ENCODE peak calls at places on chromosomes 5 and 9, in nine cellular contexts. C, L, I, F, O, B, S, M and V are unnamed samples. For H3K4me1, the result is how much of the 10 kb centered on the place peaks cover.

GRCh38 chr5:172868436-172868923 is 34.4 kb downstream of the ERGIC1 start:
- DNase-seq in C (no peak), L (no peak), I (no peak), F (no peak), O (no peak), B (peak), S (peak), M (no peak), V (no peak)

GRCh38 chr9:114047717-114048116 is 30.4 kb downstream of the AMBP start:
- DNase-seq in C (peak), L (peak), I (peak), F (peak), O (no peak), B (no peak), S (no peak), M (peak), V (peak)

GRCh38 chr9:97176206-97176605 is 131.3 kb upstream of the CCDC180 start:
- DNase-seq in C (peak), L (no peak), I (no peak), F (no peak), O (peak), B (peak), S (no peak), M (no peak), V (no peak)

GRCh38 chr5:174951151-174951780 is 226.9 kb downstream of the MSX2 start:
- DNase-seq in C (peak), L (peak), I (peak), F (peak), O (peak), B (no peak), S (peak), M (peak), V (peak)

GRCh38 chr5:68151812-68152211 is 63.7 kb upstream of the PIK3R1 start:
- DNase-seq in C (no peak), L (no peak), I (no peak), F (no peak), O (no peak), B (no peak), S (no peak), M (no peak), V (no peak)

GRCh38 chr9:89564257-89564878 is 40.4 kb upstream of the GADD45G start:
- DNase-seq in C (peak), L (no peak), I (no peak), F (no peak), O (no peak), B (no peak), S (no peak), M (peak), V (no peak)

GRCh38 chr5:109062669-109063068 is 315.0 kb downstream of the FER start:
- DNase-seq in C (no peak), L (no peak), I (no peak), F (no peak), O (no peak), B (no peak), S (peak), M (no peak), V (no peak)

GRCh38 chr9:16516887-16517286 is 353.6 kb downstream of the BNC2 start:
- DNase-seq in C (no peak), L (no peak), I (no peak), F (no peak), O (no peak), B (no peak), S (peak), M (no peak), V (no peak)

GRCh38 chr9:128294142-128294541 is 18.1 kb downstream of the SWI5 start:
- DNase-seq in C (no peak), L (no peak), I (no peak), F (no peak), O (no peak), B (no peak), S (no peak), M (no peak), V (no peak)

GRCh38 chr5:133052317-133053175 is 733 bp downstream of the HSPA4 start:
- DNase-seq in C (peak), L (peak), I (peak), F (peak), O (peak), B (peak), S (peak), M (peak), V (peak)

GRCh38 chr9:83649080-83649479 is 26.1 kb downstream of the IDNK start:
- DNase-seq in C (peak), L (peak), I (peak), F (peak), O (peak), B (peak), S (peak), M (peak), V (peak)

GRCh38 chr5:119275146-119275872 is 80.5 kb upstream of the TNFAIP8 start:
- DNase-seq in C (no peak), L (no peak), I (no peak), F (no peak), O (no peak), B (no peak), S (peak), M (no peak), V (no peak)

GRCh38 chr9:9341203-9341602 is 1271.6 kb downstream of the PTPRD start:
- DNase-seq in C (no peak), L (no peak), I (no peak), F (no peak), O (no peak), B (no peak), S (no peak), M (no peak), V (no peak)

GRCh38 chr5:149860801-149861322 is 83.7 kb downstream of the PDE6A start:
- DNase-seq in C (no peak), L (no peak), I (no peak), F (no peak), O (no peak), B (no peak), S (peak), M (peak), V (no peak)

GRCh38 chr5:9622891-9623547 is 7.1 kb downstream of the TAS2R1 start:
- DNase-seq in C (peak), L (no peak), I (no peak), F (no peak), O (no peak), B (no peak), S (peak), M (no peak), V (no peak)

GRCh38 chr9:134333234-134333873 is 7.1 kb downstream of the RXRA start:
- DNase-seq in C (no peak), L (peak), I (no peak), F (no peak), O (no peak), B (peak), S (no peak), M (no peak), V (no peak)

GRCh38 chr9:80369641-80370040 is 797.9 kb downstream of the TLE4 start:
- DNase-seq in C (peak), L (no peak), I (no peak), F (no peak), O (no peak), B (no peak), S (no peak), M (no peak), V (no peak)

GRCh38 chr5:74953961-74954720 is 88.0 kb upstream of the FAM169A start:
- DNase-seq in C (no peak), L (no peak), I (no peak), F (no peak), O (no peak), B (no peak), S (peak), M (no peak), V (no peak)

GRCh38 chr5:159353661-159354252 is 23.5 kb upstream of the IL12B start:
- DNase-seq in C (no peak), L (no peak), I (no peak), F (no peak), O (no peak), B (no peak), S (peak), M (no peak), V (no peak)

GRCh38 chr5:1380910-1381309 is 36.0 kb upstream of the CLPTM1L start:
- DNase-seq in C (no peak), L (no peak), I (no peak), F (no peak), O (no peak), B (peak), S (no peak), M (no peak), V (no peak)

GRCh38 chr5:145347026-145347616 is 488.0 kb downstream of the PRELID2 start:
- DNase-seq in C (peak), L (no peak), I (no peak), F (no peak), O (no peak), B (no peak), S (peak), M (peak), V (no peak)

GRCh38 chr5:109315245-109315644 is 94.5 kb downstream of the PJA2 start:
- DNase-seq in C (no peak), L (no peak), I (no peak), F (no peak), O (no peak), B (no peak), S (no peak), M (no peak), V (no peak)

GRCh38 chr9:22307013-22307711 is 139.5 kb upstream of the DMRTA1 start:
- DNase-seq in C (peak), L (peak), I (no peak), F (peak), O (peak), B (no peak), S (peak), M (peak), V (no peak)

GRCh38 chr9:101468116-101468515 is 32.5 kb upstream of the ALDOB start:
- DNase-seq in C (no peak), L (no peak), I (no peak), F (no peak), O (no peak), B (no peak), S (no peak), M (no peak), V (no peak)

GRCh38 chr5:122121782-122122465 is 7.4 kb upstream of the ZNF474 start:
- DNase-seq in C (no peak), L (no peak), I (no peak), F (no peak), O (no peak), B (no peak), S (peak), M (no peak), V (no peak)

GRCh38 chr5:143398451-143399237 is 4.8 kb downstream of the NR3C1 start:
- DNase-seq in C (no peak), L (no peak), I (no peak), F (no peak), O (no peak), B (no peak), S (no peak), M (peak), V (no peak)

GRCh38 chr9:133995012-133995896 is 3.1 kb upstream of the VAV2 start:
- DNase-seq in C (no peak), L (no peak), I (no peak), F (no peak), O (no peak), B (peak), S (peak), M (no peak), V (no peak)

GRCh38 chr9:134598884-134599245 is 42.7 kb upstream of the COL5A1 start:
- DNase-seq in C (no peak), L (no peak), I (no peak), F (no peak), O (no peak), B (no peak), S (no peak), M (no peak), V (no peak)

GRCh38 chr5:126052120-126052519 is 371.1 kb upstream of the GRAMD2B start:
- DNase-seq in C (no peak), L (no peak), I (no peak), F (no peak), O (no peak), B (no peak), S (no peak), M (no peak), V (no peak)

GRCh38 chr5:54883374-54884194 is 101.8 kb downstream of the ESM1 start:
- DNase-seq in C (peak), L (peak), I (peak), F (peak), O (peak), B (peak), S (peak), M (no peak), V (no peak)

GRCh38 chr9:4894076-4894475 is 91.0 kb upstream of the JAK2 start:
- DNase-seq in C (no peak), L (no peak), I (no peak), F (no peak), O (no peak), B (no peak), S (peak), M (no peak), V (no peak)

GRCh38 chr5:167937628-167938000 is 353.8 kb upstream of the WWC1 start:
- DNase-seq in C (no peak), L (no peak), I (no peak), F (no peak), O (no peak), B (no peak), S (no peak), M (no peak), V (no peak)

GRCh38 chr9:124439661-124440243 is 10.5 kb upstream of the ADGRD2 start:
- DNase-seq in C (no peak), L (no peak), I (peak), F (no peak), O (no peak), B (no peak), S (no peak), M (no peak), V (no peak)

GRCh38 chr9:129412814-129413536 is 207.9 kb downstream of the C9orf50 start:
- DNase-seq in C (peak), L (peak), I (peak), F (peak), O (peak), B (peak), S (peak), M (no peak), V (peak)
- H3K4me1 ChIP-seq in C (under half), L (half or more), I (under half), F (under half), O (under half), B (under half), S (under half), M (half or more), V (under half)

GRCh38 chr9:104872959-104873850 is 54.8 kb downstream of the ABCA1 start:
- DNase-seq in C (peak), L (no peak), I (peak), F (no peak), O (peak), B (peak), S (peak), M (no peak), V (peak)

GRCh38 chr9:104868303-104868686 is 59.7 kb downstream of the ABCA1 start:
- DNase-seq in C (peak), L (no peak), I (no peak), F (no peak), O (no peak), B (no peak), S (no peak), M (no peak), V (no peak)

GRCh38 chr9:104868687-104869404 is 59.1 kb downstream of the ABCA1 start:
- DNase-seq in C (peak), L (peak), I (peak), F (peak), O (peak), B (peak), S (peak), M (peak), V (no peak)

GRCh38 chr9:104871961-104872527 is 55.9 kb downstream of the ABCA1 start:
- DNase-seq in C (no peak), L (no peak), I (no peak), F (no peak), O (no peak), B (no peak), S (no peak), M (no peak), V (no peak)

GRCh38 chr9:104869801-104870200 is 58.2 kb downstream of the ABCA1 start:
- DNase-seq in C (no peak), L (no peak), I (no peak), F (no peak), O (no peak), B (no peak), S (peak), M (no peak), V (no peak)
- H3K27ac ChIP-seq in C (peak), L (peak), I (peak), F (peak), O (peak), B (peak), S (peak), M (peak), V (peak)

DNA sequence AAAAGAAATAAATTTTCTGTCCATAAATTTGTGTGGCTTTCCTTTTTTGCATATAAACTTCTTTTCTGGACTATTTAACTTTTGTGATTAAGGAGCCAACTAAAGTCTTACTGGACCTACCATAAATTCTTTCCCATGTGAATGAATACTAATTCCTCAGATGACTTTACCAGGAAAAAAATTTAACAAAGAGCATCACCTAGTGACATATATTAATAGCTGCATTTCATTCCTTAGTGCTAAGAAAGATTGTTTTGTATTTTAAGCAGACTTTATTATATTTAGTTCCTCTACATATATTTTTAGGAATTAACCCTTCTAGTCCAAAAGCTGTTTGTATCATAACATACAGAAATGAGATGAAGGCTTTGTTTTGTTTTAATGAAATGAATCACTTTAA is 64.4 kb downstream of the C9orf85 start:
- DNase-seq in C (no peak), L (no peak), I (no peak), F (no peak), O (no peak), B (no peak), S (peak), M (peak), V (no peak)
- TF ChIP-seq CTCF in C (peak), L (peak), I (no peak), F (no peak), O (peak), B (peak), S (no peak), M (peak), V (peak)

DNA sequence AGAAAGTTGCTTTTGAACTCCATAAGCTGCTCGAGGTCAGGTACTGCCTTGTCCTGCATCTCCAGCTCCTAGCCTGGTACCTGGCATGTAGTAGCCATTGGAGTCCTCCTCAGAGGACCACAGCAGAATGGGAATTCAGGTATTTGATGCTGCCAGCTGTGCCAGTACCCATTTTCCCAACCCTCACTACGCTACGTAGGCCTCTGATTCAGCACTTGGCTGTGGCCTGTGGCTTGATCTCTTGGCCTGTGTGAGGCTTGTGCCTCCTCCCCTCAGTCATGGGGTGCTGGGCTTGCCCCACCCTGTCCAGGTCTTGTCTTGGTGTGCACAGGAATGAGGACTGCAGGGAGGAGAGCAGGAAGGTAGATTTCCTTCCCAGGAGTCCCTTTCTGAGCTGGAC is 11.8 kb downstream of the OTULIN start:
- DNase-seq in C (no peak), L (peak), I (peak), F (peak), O (no peak), B (no peak), S (peak), M (no peak), V (no peak)
- H3K4me1 ChIP-seq in C (under half), L (under half), I (under half), F (under half), O (half or more), B (under half), S (under half), M (half or more), V (half or more)

DNA sequence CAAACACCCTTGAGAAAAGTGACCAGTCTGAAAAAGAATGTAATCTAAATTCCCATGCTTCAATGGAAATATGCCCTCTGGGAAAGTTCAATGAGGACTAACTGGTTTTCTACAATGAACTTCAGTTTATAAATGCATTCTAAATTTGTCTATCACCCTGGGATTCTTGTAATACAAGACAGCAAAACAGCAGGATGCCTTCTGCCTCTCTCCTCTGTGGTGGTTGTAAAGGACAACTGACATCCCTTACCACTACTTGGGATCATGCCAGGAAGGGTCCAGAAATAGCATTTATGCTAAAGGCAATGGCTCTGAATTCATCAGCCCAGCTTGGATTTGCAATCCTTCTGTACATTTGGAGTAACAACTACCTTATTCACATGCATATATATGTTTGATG is 97.3 kb upstream of the ADAMTS16 start:
- DNase-seq in C (no peak), L (no peak), I (no peak), F (no peak), O (no peak), B (no peak), S (no peak), M (no peak), V (no peak)
- H3K27ac ChIP-seq in C (no peak), L (no peak), I (no peak), F (no peak), O (no peak), B (no peak), S (no peak), M (no peak), V (no peak)

DNA sequence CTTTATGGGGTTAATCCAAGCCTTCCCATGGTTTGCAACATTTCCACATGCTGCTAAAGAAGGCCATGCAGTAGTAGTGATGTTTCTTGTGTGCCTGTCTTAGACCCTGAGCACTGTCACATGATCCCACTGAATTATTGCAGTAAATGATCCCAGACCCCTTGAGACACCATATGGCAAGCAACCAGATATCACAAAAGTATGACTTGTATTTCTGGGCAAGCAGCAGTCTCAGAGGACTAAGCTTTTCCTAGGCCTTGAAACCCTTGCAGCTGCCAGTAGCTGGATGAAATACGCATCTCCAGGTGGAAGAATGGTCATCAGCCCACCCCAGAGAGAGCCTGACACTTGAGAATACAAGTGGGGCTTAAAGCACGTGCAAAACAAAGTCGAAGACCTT is 41.8 kb downstream of the CDO1 start:
- DNase-seq in C (no peak), L (no peak), I (no peak), F (no peak), O (peak), B (no peak), S (no peak), M (no peak), V (no peak)
- TF ChIP-seq CTCF in C (no peak), L (no peak), I (no peak), F (no peak), O (no peak), B (no peak), S (no peak), M (no peak), V (no peak)

DNA sequence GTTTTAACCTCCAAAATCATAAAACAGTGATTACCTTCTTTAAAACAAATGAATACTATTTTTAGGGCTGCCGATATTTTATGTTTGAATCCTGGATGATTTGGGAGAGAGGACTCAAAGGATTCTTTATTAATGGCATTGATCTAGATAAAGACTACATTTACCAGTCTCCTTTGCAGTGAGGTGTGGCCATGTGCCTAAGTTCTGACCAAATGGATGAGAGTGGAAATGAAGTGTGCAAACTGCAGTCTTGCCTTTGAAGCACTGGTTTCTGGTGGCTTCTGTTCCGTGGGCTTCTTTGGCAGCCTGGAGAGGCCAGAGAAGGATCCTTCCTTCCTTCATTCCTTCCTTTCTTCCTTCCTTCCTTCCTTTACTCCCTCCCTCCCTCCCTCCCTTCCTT is 24.3 kb upstream of the GDA start:
- DNase-seq in C (no peak), L (no peak), I (no peak), F (no peak), O (no peak), B (no peak), S (no peak), M (no peak), V (no peak)
- H3K4me1 ChIP-seq in C (under half), L (under half), I (under half), F (under half), O (under half), B (under half), S (under half), M (under half), V (under half)